ENCODE peak calls at places on chromosome 5, in seven cellular contexts. H, L, G, T, F, S and C are unnamed samples.
A peak's percentile ranks its signal among the peaks of the same experiment; 100 is the strongest.

GRCh38 chr5:137635521-137635921 is 100.4 kb downstream of the KLHL3 start:
- DNase-seq in H (no peak), L (no peak), G (no peak), T (no peak), F (no peak), S (no peak), C (no peak)

GRCh38 chr5:150249744-150250143 is 39.8 kb downstream of the CAMK2A start:
- DNase-seq in H (no peak), L (no peak), G (no peak), T (no peak), F (no peak), S (no peak), C (no peak)

GRCh38 chr5:157269165-157269671 is 3.3 kb downstream of the CYFIP2 start:
- DNase-seq in H (no peak), L (no peak), G (no peak), T (peak; percentile 73), F (no peak), S (no peak), C (no peak)

GRCh38 chr5:68653471-68653870 is 437.9 kb downstream of the PIK3R1 start:
- DNase-seq in H (no peak), L (no peak), G (no peak), T (no peak), F (no peak), S (no peak), C (no peak)

GRCh38 chr5:179263391-179264052 is 81.7 kb downstream of the ADAMTS2 start:
- DNase-seq in H (no peak), L (peak; percentile 56), G (no peak), T (no peak), F (no peak), S (no peak), C (no peak)

GRCh38 chr5:163963881-163964280 is 458.5 kb downstream of the MAT2B start:
- DNase-seq in H (peak; percentile 21), L (no peak), G (no peak), T (no peak), F (no peak), S (no peak), C (no peak)

GRCh38 chr5:137372386-137373160 is 126.6 kb downstream of the SPOCK1 start:
- DNase-seq in H (peak; percentile 15), L (no peak), G (no peak), T (no peak), F (no peak), S (peak; percentile 58), C (no peak)

GRCh38 chr5:180640301-180640764 is 9.1 kb downstream of the FLT4 start:
- DNase-seq in H (no peak), L (no peak), G (no peak), T (no peak), F (no peak), S (no peak), C (no peak)

GRCh38 chr5:69048233-69048632 is 45.6 kb upstream of the SLC30A5 start:
- DNase-seq in H (no peak), L (no peak), G (no peak), T (peak; percentile 56), F (no peak), S (no peak), C (no peak)

GRCh38 chr5:128826290-128826689 is 139.0 kb upstream of the SLC27A6 start:
- DNase-seq in H (peak; percentile 17), L (no peak), G (no peak), T (no peak), F (no peak), S (no peak), C (no peak)

GRCh38 chr5:2132497-2132847 is 249.7 kb upstream of the IRX4 start:
- DNase-seq in H (no peak), L (no peak), G (no peak), T (no peak), F (no peak), S (no peak), C (no peak)

GRCh38 chr5:149422429-149423286 is 43.6 kb upstream of the IL17B start:
- DNase-seq in H (peak; percentile 92), L (peak; percentile 82), G (no peak), T (peak; percentile 64), F (no peak), S (peak; percentile 56), C (no peak)

GRCh38 chr5:142053434-142054253 is 40.8 kb upstream of the GNPDA1 start:
- DNase-seq in H (peak; percentile 51), L (no peak), G (no peak), T (no peak), F (no peak), S (peak; percentile 70), C (no peak)

GRCh38 chr5:141369994-141370848 is at the start of gene PCDHGB3:
- DNase-seq in H (peak; percentile 77), L (no peak), G (no peak), T (peak; percentile 77), F (no peak), S (peak; percentile 81), C (no peak)